ENCODE peak calls at places on chromosomes 2 and 18, in five cellular contexts. Q is sigmoid colon, R is HCT116, X is A549, E is stomach. N is an unnamed sample.

GRCh38 chr2:225398372-225398771 is 1.1 kb upstream of the NYAP2 start:
- DNase-seq in Q (no peak), R (no peak), X (no peak), E (no peak), N (no peak)

GRCh38 chr2:148756292-148756975 is 111.9 kb downstream of the EPC2 start:
- DNase-seq in Q (no peak), R (no peak), X (peak; percentile 4), E (no peak), N (no peak)

GRCh38 chr2:39660612-39661196 is 5.0 kb upstream of the TMEM178A start:
- DNase-seq in Q (no peak), R (no peak), X (no peak), E (no peak), N (no peak)

GRCh38 chr18:76476665-76477561 is 18.1 kb downstream of the ZNF516 start:
- DNase-seq in Q (no peak), R (no peak), X (peak; percentile 72), E (no peak), N (peak; percentile 88)

GRCh38 chr2:39487398-39488250 is 50.5 kb upstream of the MAP4K3 start:
- DNase-seq in Q (no peak), R (no peak), X (peak; percentile 52), E (no peak), N (no peak)

GRCh38 chr18:65990174-65990690 is 239.4 kb downstream of the CDH7 start:
- DNase-seq in Q (no peak), R (no peak), X (no peak), E (no peak), N (no peak)

GRCh38 chr18:68564961-68565360 is 149.9 kb downstream of the TMX3 start:
- DNase-seq in Q (no peak), R (no peak), X (no peak), E (no peak), N (no peak)

GRCh38 chr2:158809816-158810215 is 14.7 kb downstream of the DAPL1 start:
- DNase-seq in Q (no peak), R (no peak), X (no peak), E (no peak), N (no peak)

GRCh38 chr2:20095469-20095868 is 44.0 kb upstream of the LAPTM4A start:
- DNase-seq in Q (no peak), R (no peak), X (no peak), E (no peak), N (no peak)

GRCh38 chr2:19357383-19358241 is 811 bp downstream of the OSR1 start:
- DNase-seq in Q (no peak), R (no peak), X (no peak), E (peak; percentile 47), N (no peak)

GRCh38 chr2:35787302-35788031 is 568.1 kb upstream of the CRIM1 start:
- DNase-seq in Q (no peak), R (no peak), X (peak; percentile 26), E (no peak), N (peak; percentile 3)

GRCh38 chr2:8574196-8575010 is 107.5 kb upstream of the ID2 start:
- DNase-seq in Q (peak; percentile 57), R (no peak), X (no peak), E (peak; percentile 25), N (no peak)

GRCh38 chr2:54271843-54272600 is 16.0 kb upstream of the TSPYL6 start:
- DNase-seq in Q (no peak), R (no peak), X (no peak), E (no peak), N (no peak)

GRCh38 chr18:75172299-75173124 is 36.4 kb downstream of the PTGR3 start:
- DNase-seq in Q (no peak), R (no peak), X (no peak), E (no peak), N (no peak)

GRCh38 chr2:228938629-228939028 is 332.5 kb downstream of the PID1 start:
- DNase-seq in Q (no peak), R (no peak), X (no peak), E (no peak), N (no peak)

GRCh38 chr2:151289972-151290335 is 486 bp upstream of the NMI start:
- DNase-seq in Q (peak; percentile 77), R (no peak), X (peak; percentile 42), E (no peak), N (peak; percentile 90)

GRCh38 chr2:215727507-215728503 is 285.5 kb downstream of the MREG start:
- DNase-seq in Q (no peak), R (no peak), X (no peak), E (no peak), N (no peak)

GRCh38 chr2:240347373-240347940 is 88.0 kb upstream of the GPC1 start:
- DNase-seq in Q (peak; percentile 53), R (no peak), X (no peak), E (no peak), N (no peak)

GRCh38 chr2:190221438-190221837 is 98.2 kb downstream of the HIBCH start:
- DNase-seq in Q (no peak), R (no peak), X (no peak), E (no peak), N (no peak)

GRCh38 chr2:120199837-120200499 is 23.2 kb downstream of the TMEM185B start:
- DNase-seq in Q (no peak), R (no peak), X (no peak), E (no peak), N (no peak)

GRCh38 chr2:237731663-237732062 is 66.9 kb upstream of the RBM44 start:
- DNase-seq in Q (peak; percentile 68), R (peak; percentile 23), X (peak; percentile 74), E (no peak), N (peak; percentile 13)

DNA sequence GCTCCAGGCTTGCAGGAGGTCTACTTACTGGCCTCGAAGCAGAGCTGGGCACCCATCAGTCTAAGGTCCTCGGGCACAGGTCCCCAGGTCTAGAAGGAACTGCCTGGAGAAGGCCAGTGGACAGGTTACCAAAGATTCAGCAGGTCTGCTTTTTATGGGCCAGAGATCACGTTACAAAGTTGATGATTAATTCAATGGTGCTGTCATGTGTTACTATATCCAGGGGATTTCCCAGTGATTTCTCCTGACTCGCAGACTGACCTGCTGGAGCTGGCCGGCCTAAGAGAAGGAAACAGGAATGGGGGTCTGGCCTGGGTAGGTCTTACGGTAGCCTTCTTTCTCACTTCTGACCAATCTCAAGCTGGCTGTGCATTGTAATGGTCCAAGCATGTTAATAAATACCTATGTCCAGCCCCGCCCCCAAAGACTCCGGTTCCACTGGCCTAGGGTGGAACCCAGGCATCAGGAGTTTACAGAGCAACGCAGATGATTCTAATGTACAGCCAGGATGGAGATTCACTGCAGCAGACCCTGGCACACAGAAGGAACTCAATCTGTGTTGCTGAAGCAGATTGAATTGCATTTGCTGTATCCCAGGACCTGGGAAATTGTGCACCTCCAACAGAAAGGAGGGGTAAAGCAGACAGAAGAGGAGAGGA is at the start of gene NEURL3:
- DNase-seq in Q (no peak), R (peak; percentile 22), X (peak; percentile 72), E (no peak), N (no peak)
- TF ChIP-seq POLR2A in Q (no peak), R (no peak), X (no peak), E (no peak), N (no peak)

GRCh38 chr2:100561191-100561590 is 1.6 kb upstream of the PDCL3 start:
- DNase-seq in Q (no peak), R (no peak), X (no peak), E (no peak), N (no peak)

GRCh38 chr2:100563407-100564247 is 834 bp downstream of the PDCL3 start:
- DNase-seq in Q (peak; percentile 64), R (no peak), X (no peak), E (no peak), N (peak; percentile 42)

GRCh38 chr2:100560431-100560830 is 2.4 kb upstream of the PDCL3 start:
- DNase-seq in Q (no peak), R (no peak), X (no peak), E (no peak), N (no peak)

DNA sequence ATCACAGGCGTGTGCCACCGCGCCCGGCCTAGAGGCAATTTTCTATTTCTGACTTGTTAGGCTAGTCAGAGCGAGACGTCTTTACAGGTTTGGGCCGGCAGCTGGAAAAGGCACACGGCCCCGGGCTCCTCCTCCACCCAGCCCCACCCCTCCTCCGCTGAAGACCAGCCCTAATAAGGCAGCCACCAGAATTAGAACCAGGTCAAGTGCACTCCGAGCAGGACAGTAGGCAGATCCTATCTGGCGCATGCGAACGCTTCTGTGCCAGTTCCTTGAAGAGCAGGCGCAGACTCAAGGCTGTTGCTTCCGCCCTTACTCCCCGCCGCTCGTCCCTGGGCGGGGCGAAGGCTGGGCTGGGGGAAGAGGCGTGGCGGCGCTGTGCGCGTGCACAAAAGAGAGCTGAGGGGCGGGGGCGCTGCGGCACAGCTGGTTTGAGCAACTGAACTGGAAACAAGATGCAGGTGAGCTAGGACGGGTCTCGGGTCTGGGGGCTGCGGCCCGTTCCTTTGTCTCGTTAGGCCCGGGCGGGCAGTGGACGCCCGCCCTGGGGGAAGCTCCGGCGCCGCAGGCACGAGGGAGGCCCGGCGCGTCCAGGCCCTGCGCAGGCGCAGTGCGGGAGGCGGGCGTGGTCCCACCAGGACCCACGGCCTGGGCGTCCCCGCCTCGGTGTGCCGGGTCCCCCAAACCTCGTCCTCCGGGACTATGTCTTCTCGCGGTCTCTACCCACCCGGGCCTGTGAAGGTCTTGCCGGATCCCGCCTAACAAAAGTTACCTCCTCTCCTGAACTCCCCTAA is at the start of gene PDCL3:
- DNase-seq in Q (peak; percentile 99), R (peak; percentile 97), X (peak; percentile 99), E (peak; percentile 95), N (peak; percentile 98)
- TF ChIP-seq POLR2A in Q (peak; percentile 67), R (no peak), X (peak; percentile 73), E (no peak), N (peak; percentile 74)

DNA sequence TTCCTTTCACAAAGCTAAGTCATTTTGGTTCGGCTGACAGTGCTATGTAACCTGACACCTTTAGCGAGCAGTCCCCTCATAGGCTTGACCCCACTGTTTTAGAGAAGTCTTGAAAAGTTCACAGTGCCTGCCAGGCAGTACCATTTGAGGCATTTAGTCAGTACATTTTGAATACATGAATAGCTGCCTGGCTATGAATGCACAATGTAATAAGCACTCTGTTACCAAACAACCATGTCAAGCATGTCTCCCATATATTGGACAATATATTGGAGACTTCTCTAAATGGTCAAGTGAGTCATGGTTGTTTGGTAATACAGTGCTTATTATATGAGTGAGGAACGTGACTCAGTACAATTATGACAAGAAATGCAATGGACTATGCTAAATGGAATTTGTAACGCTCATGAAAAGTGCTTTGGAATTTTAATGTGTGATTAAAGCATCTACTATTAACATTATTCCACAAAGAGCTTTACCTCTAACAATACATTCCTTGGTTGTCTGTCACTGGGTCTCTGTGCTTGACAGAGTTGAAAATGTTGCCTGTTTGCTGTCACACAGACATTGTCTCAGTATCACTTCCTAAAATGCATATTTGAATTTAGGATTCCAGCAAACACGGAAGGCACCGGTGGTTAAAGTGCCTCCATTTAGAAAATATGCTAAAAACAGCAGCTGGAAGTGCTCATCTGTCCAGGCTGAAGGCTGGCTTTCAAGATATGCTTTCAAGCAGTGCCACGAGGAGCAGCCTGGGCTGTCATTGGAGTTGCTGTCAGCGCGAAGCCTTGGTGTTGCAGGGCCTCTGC is 458.6 kb downstream of the FBXO15 start:
- DNase-seq in Q (no peak), R (no peak), X (no peak), E (no peak), N (no peak)
- TF ChIP-seq POLR2A in Q (no peak), R (no peak), X (no peak), E (no peak), N (no peak)

GRCh38 chr2:203535784-203536590 is 886 bp upstream of the RAPH1 start:
- DNase-seq in Q (no peak), R (no peak), X (no peak), E (no peak), N (peak; percentile 45)

GRCh38 chr2:203532957-203533695 is 2.0 kb downstream of the RAPH1 start:
- DNase-seq in Q (no peak), R (no peak), X (peak; percentile 10), E (no peak), N (no peak)

GRCh38 chr2:203534486-203535077 is 519 bp downstream of the RAPH1 start:
- DNase-seq in Q (peak; percentile 72), R (no peak), X (peak; percentile 9), E (no peak), N (no peak)

GRCh38 chr2:203533696-203534471 is 1.2 kb downstream of the RAPH1 start:
- DNase-seq in Q (no peak), R (no peak), X (peak; percentile 27), E (no peak), N (peak; percentile 4)

GRCh38 chr2:203535078-203535783 is at the start of gene RAPH1:
- DNase-seq in Q (peak; percentile 91), R (peak; percentile 57), X (peak; percentile 88), E (peak; percentile 87), N (peak; percentile 85)
- TF ChIP-seq POLR2A in Q (peak; percentile 50), R (no peak), X (peak; percentile 59), E (peak; percentile 40), N (no peak)

N was measured in erythroblast.